ENCODE peak calls at places on chromosomes 11 and 22, in six cellular contexts. One of them, this sample, is unnamed. For H3K27me3, the result is how much of the 10 kb centered on the place peaks cover.

GRCh38 chr22:17431179-17431578 is 61.9 kb downstream of the CECR2 start:
- DNase-seq in AG04450: no peak
- DNase-seq in keratinocyte: no peak
- DNase-seq in naive thymus-derived CD4-positive, alpha-beta T cell: no peak
- DNase-seq in gastrocnemius medialis: no peak
- DNase-seq in Peyer's patch: no peak
- DNase-seq in this sample: no peak

GRCh38 chr11:63614136-63614664 is at the start of gene PLAAT3:
- DNase-seq in AG04450: no peak
- DNase-seq in keratinocyte: no peak
- DNase-seq in naive thymus-derived CD4-positive, alpha-beta T cell: peak
- DNase-seq in gastrocnemius medialis: peak
- DNase-seq in Peyer's patch: peak
- DNase-seq in this sample: peak

GRCh38 chr22:32181043-32181442 is 21.9 kb upstream of the C22orf42 start:
- DNase-seq in AG04450: no peak
- DNase-seq in keratinocyte: no peak
- DNase-seq in naive thymus-derived CD4-positive, alpha-beta T cell: no peak
- DNase-seq in gastrocnemius medialis: no peak
- DNase-seq in Peyer's patch: no peak
- DNase-seq in this sample: no peak

GRCh38 chr22:29580200-29580810 is 608 bp downstream of the NIPSNAP1 start:
- DNase-seq in AG04450: no peak
- DNase-seq in keratinocyte: no peak
- DNase-seq in naive thymus-derived CD4-positive, alpha-beta T cell: no peak
- DNase-seq in gastrocnemius medialis: no peak
- DNase-seq in Peyer's patch: peak
- DNase-seq in this sample: peak

GRCh38 chr11:34243620-34244493 is 114.0 kb downstream of the ABTB2 start:
- DNase-seq in AG04450: no peak
- DNase-seq in keratinocyte: no peak
- DNase-seq in naive thymus-derived CD4-positive, alpha-beta T cell: no peak
- DNase-seq in gastrocnemius medialis: peak
- DNase-seq in Peyer's patch: peak
- DNase-seq in this sample: peak

GRCh38 chr11:93710239-93710638 is 31.1 kb downstream of the TAF1D start:
- DNase-seq in AG04450: no peak
- DNase-seq in keratinocyte: no peak
- DNase-seq in naive thymus-derived CD4-positive, alpha-beta T cell: no peak
- DNase-seq in gastrocnemius medialis: no peak
- DNase-seq in Peyer's patch: no peak
- DNase-seq in this sample: no peak

GRCh38 chr11:14773755-14774154 is 118.3 kb downstream of the CYP2R1 start:
- DNase-seq in AG04450: no peak
- DNase-seq in keratinocyte: no peak
- DNase-seq in naive thymus-derived CD4-positive, alpha-beta T cell: no peak
- DNase-seq in gastrocnemius medialis: no peak
- DNase-seq in Peyer's patch: no peak
- DNase-seq in this sample: no peak

GRCh38 chr22:19855504-19856409 is 1.1 kb upstream of the GNB1L start:
- DNase-seq in AG04450: no peak
- DNase-seq in keratinocyte: no peak
- DNase-seq in naive thymus-derived CD4-positive, alpha-beta T cell: no peak
- DNase-seq in gastrocnemius medialis: no peak
- DNase-seq in Peyer's patch: peak
- DNase-seq in this sample: peak

GRCh38 chr11:133163463-133164419 is 368.6 kb downstream of the OPCML start:
- DNase-seq in AG04450: peak
- DNase-seq in keratinocyte: no peak
- DNase-seq in naive thymus-derived CD4-positive, alpha-beta T cell: no peak
- DNase-seq in gastrocnemius medialis: no peak
- DNase-seq in Peyer's patch: no peak
- DNase-seq in this sample: peak

GRCh38 chr11:944711-945470 is 19.2 kb downstream of the AP2A2 start:
- DNase-seq in AG04450: no peak
- DNase-seq in keratinocyte: no peak
- DNase-seq in naive thymus-derived CD4-positive, alpha-beta T cell: no peak
- DNase-seq in gastrocnemius medialis: no peak
- DNase-seq in Peyer's patch: no peak
- DNase-seq in this sample: no peak

GRCh38 chr11:109033627-109034340 is 368.9 kb downstream of the DDX10 start:
- DNase-seq in AG04450: peak
- DNase-seq in keratinocyte: peak
- DNase-seq in naive thymus-derived CD4-positive, alpha-beta T cell: no peak
- DNase-seq in gastrocnemius medialis: no peak
- DNase-seq in Peyer's patch: no peak
- DNase-seq in this sample: no peak

GRCh38 chr11:61026121-61027031 is 54.9 kb downstream of the CD6 start:
- DNase-seq in AG04450: no peak
- DNase-seq in keratinocyte: no peak
- DNase-seq in naive thymus-derived CD4-positive, alpha-beta T cell: no peak
- DNase-seq in gastrocnemius medialis: no peak
- DNase-seq in Peyer's patch: no peak
- DNase-seq in this sample: no peak

GRCh38 chr22:48944433-48944755 is 883.3 kb downstream of the BRD1 start:
- DNase-seq in AG04450: no peak
- DNase-seq in keratinocyte: no peak
- DNase-seq in naive thymus-derived CD4-positive, alpha-beta T cell: no peak
- DNase-seq in gastrocnemius medialis: no peak
- DNase-seq in Peyer's patch: no peak
- DNase-seq in this sample: no peak

GRCh38 chr11:100830978-100831732 is 144.1 kb downstream of the ARHGAP42 start:
- DNase-seq in AG04450: no peak
- DNase-seq in keratinocyte: no peak
- DNase-seq in naive thymus-derived CD4-positive, alpha-beta T cell: no peak
- DNase-seq in gastrocnemius medialis: no peak
- DNase-seq in Peyer's patch: no peak
- DNase-seq in this sample: no peak

GRCh38 chr11:47425611-47426010 is 628 bp downstream of the PSMC3 start:
- DNase-seq in AG04450: no peak
- DNase-seq in keratinocyte: no peak
- DNase-seq in naive thymus-derived CD4-positive, alpha-beta T cell: no peak
- DNase-seq in gastrocnemius medialis: no peak
- DNase-seq in Peyer's patch: no peak
- DNase-seq in this sample: no peak

GRCh38 chr22:17303840-17304779 is 65.2 kb upstream of the CECR2 start:
- DNase-seq in AG04450: no peak
- DNase-seq in keratinocyte: no peak
- DNase-seq in naive thymus-derived CD4-positive, alpha-beta T cell: peak
- DNase-seq in gastrocnemius medialis: peak
- DNase-seq in Peyer's patch: no peak
- DNase-seq in this sample: no peak

GRCh38 chr11:36317992-36318391 is 21.9 kb downstream of the PRR5L start:
- DNase-seq in AG04450: no peak
- DNase-seq in keratinocyte: no peak
- DNase-seq in naive thymus-derived CD4-positive, alpha-beta T cell: no peak
- DNase-seq in gastrocnemius medialis: no peak
- DNase-seq in Peyer's patch: no peak
- DNase-seq in this sample: no peak

GRCh38 chr22:42841444-42841843 is 15.6 kb downstream of the ARFGAP3 start:
- DNase-seq in AG04450: no peak
- DNase-seq in keratinocyte: no peak
- DNase-seq in naive thymus-derived CD4-positive, alpha-beta T cell: no peak
- DNase-seq in gastrocnemius medialis: no peak
- DNase-seq in Peyer's patch: no peak
- DNase-seq in this sample: no peak

GRCh38 chr22:46064966-46065666 is 85.2 kb upstream of the PPARA start:
- DNase-seq in AG04450: no peak
- DNase-seq in keratinocyte: no peak
- DNase-seq in naive thymus-derived CD4-positive, alpha-beta T cell: no peak
- DNase-seq in gastrocnemius medialis: peak
- DNase-seq in Peyer's patch: peak
- DNase-seq in this sample: peak

GRCh38 chr11:91248199-91248807 is 976.3 kb upstream of the FAT3 start:
- DNase-seq in AG04450: peak
- DNase-seq in keratinocyte: no peak
- DNase-seq in naive thymus-derived CD4-positive, alpha-beta T cell: no peak
- DNase-seq in gastrocnemius medialis: no peak
- DNase-seq in Peyer's patch: no peak
- DNase-seq in this sample: no peak

GRCh38 chr11:118703563-118704106 is 24.2 kb upstream of the TREH start:
- DNase-seq in AG04450: no peak
- DNase-seq in keratinocyte: no peak
- DNase-seq in naive thymus-derived CD4-positive, alpha-beta T cell: no peak
- DNase-seq in gastrocnemius medialis: peak
- DNase-seq in Peyer's patch: no peak
- DNase-seq in this sample: no peak

GRCh38 chr11:10309163-10310093 is 4.6 kb downstream of the ADM start:
- DNase-seq in AG04450: no peak
- DNase-seq in keratinocyte: no peak
- DNase-seq in naive thymus-derived CD4-positive, alpha-beta T cell: no peak
- DNase-seq in gastrocnemius medialis: peak
- DNase-seq in Peyer's patch: peak
- DNase-seq in this sample: peak

GRCh38 chr11:1541474-1542204 is 30.4 kb downstream of the DUSP8 start:
- DNase-seq in AG04450: no peak
- DNase-seq in keratinocyte: no peak
- DNase-seq in naive thymus-derived CD4-positive, alpha-beta T cell: no peak
- DNase-seq in gastrocnemius medialis: no peak
- DNase-seq in Peyer's patch: no peak
- DNase-seq in this sample: no peak

GRCh38 chr11:71223671-71224660 is 28.4 kb downstream of the SHANK2 start:
- DNase-seq in AG04450: no peak
- DNase-seq in keratinocyte: no peak
- DNase-seq in naive thymus-derived CD4-positive, alpha-beta T cell: no peak
- DNase-seq in gastrocnemius medialis: no peak
- DNase-seq in Peyer's patch: no peak
- DNase-seq in this sample: no peak

GRCh38 chr11:72406536-72407507 is 27.5 kb downstream of the CLPB start:
- DNase-seq in AG04450: no peak
- DNase-seq in keratinocyte: no peak
- DNase-seq in naive thymus-derived CD4-positive, alpha-beta T cell: no peak
- DNase-seq in gastrocnemius medialis: no peak
- DNase-seq in Peyer's patch: no peak
- DNase-seq in this sample: no peak

GRCh38 chr11:66267039-66267378 is 1.4 kb upstream of the RAB1B start:
- DNase-seq in AG04450: no peak
- DNase-seq in keratinocyte: no peak
- DNase-seq in naive thymus-derived CD4-positive, alpha-beta T cell: no peak
- DNase-seq in gastrocnemius medialis: no peak
- DNase-seq in Peyer's patch: no peak
- DNase-seq in this sample: no peak
- H3K4me3 ChIP-seq in AG04450: peak
- H3K4me3 ChIP-seq in keratinocyte: peak
- H3K4me3 ChIP-seq in naive thymus-derived CD4-positive, alpha-beta T cell: peak
- H3K4me3 ChIP-seq in gastrocnemius medialis: peak
- H3K4me3 ChIP-seq in Peyer's patch: peak
- H3K4me3 ChIP-seq in this sample: peak

GRCh38 chr11:66289548-66290331 is 797 bp upstream of the YIF1A start:
- DNase-seq in AG04450: peak
- DNase-seq in keratinocyte: no peak
- DNase-seq in naive thymus-derived CD4-positive, alpha-beta T cell: no peak
- DNase-seq in gastrocnemius medialis: no peak
- DNase-seq in Peyer's patch: no peak
- DNase-seq in this sample: peak
- H3K27ac ChIP-seq in AG04450: peak
- H3K27ac ChIP-seq in keratinocyte: peak
- H3K27ac ChIP-seq in naive thymus-derived CD4-positive, alpha-beta T cell: peak
- H3K27ac ChIP-seq in gastrocnemius medialis: peak
- H3K27ac ChIP-seq in Peyer's patch: peak
- H3K27ac ChIP-seq in this sample: peak

DNA sequence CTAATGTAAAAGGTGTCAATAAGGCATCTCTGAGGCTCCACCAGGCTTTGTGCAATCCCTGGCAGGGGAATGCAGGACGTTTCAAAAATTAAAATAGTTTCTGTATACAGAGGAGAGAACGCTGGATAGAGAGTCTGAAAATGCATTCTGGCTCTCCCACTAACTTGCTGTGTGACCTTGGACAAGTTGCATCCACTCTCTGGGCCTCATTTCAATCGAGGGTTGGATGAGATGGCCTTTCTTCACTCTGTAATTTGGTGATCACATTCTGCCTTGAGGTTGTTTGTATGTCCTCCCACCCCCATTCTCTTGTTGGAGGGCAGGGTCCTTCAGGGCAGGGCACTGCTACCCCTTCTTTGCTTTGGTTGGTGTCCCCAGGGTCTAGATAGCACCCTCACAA is 78.5 kb downstream of the CACNG2 start:
- DNase-seq in AG04450: no peak
- DNase-seq in keratinocyte: no peak
- DNase-seq in naive thymus-derived CD4-positive, alpha-beta T cell: no peak
- DNase-seq in gastrocnemius medialis: no peak
- DNase-seq in Peyer's patch: no peak
- DNase-seq in this sample: no peak
- H3K27me3 ChIP-seq in AG04450: under half
- H3K27me3 ChIP-seq in keratinocyte: under half
- H3K27me3 ChIP-seq in naive thymus-derived CD4-positive, alpha-beta T cell: under half
- H3K27me3 ChIP-seq in gastrocnemius medialis: under half
- H3K27me3 ChIP-seq in Peyer's patch: under half
- H3K27me3 ChIP-seq in this sample: under half

GRCh38 chr11:65545853-65546216 is 12.3 kb downstream of the LTBP3 start:
- DNase-seq in AG04450: no peak
- DNase-seq in keratinocyte: no peak
- DNase-seq in naive thymus-derived CD4-positive, alpha-beta T cell: no peak
- DNase-seq in gastrocnemius medialis: no peak
- DNase-seq in Peyer's patch: peak
- DNase-seq in this sample: no peak
- H3K4me3 ChIP-seq in AG04450: no peak
- H3K4me3 ChIP-seq in keratinocyte: no peak
- H3K4me3 ChIP-seq in naive thymus-derived CD4-positive, alpha-beta T cell: peak
- H3K4me3 ChIP-seq in gastrocnemius medialis: no peak
- H3K4me3 ChIP-seq in Peyer's patch: peak
- H3K4me3 ChIP-seq in this sample: no peak

DNA sequence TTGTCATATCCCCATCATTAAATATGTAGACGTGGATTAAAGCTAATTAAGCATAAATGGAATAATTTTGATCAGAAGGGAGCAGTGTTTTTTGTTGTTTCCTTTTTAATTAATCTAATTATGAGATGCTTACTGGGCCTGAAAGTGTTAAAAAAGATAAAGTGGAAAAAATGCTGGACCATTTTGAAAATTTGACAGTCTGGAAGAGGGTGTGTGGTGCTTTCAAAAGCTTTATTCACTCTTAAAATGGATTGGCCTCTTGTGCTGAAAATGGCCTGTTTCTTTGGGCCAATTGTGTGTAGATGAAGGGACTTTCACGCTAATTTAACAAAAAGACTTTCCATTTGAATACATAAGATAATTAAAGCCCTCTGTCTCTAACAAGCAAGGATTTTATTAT is 1.8 kb downstream of the TNRC6B start:
- DNase-seq in AG04450: no peak
- DNase-seq in keratinocyte: no peak
- DNase-seq in naive thymus-derived CD4-positive, alpha-beta T cell: no peak
- DNase-seq in gastrocnemius medialis: no peak
- DNase-seq in Peyer's patch: no peak
- DNase-seq in this sample: no peak
- H3K27ac ChIP-seq in AG04450: no peak
- H3K27ac ChIP-seq in keratinocyte: peak
- H3K27ac ChIP-seq in naive thymus-derived CD4-positive, alpha-beta T cell: peak
- H3K27ac ChIP-seq in gastrocnemius medialis: peak
- H3K27ac ChIP-seq in Peyer's patch: peak
- H3K27ac ChIP-seq in this sample: peak

This sample was measured in body of pancreas.